ENCODE peak calls at places on chromosome 7, in eight cellular contexts. E is gastrocnemius medialis, Y is heart left ventricle, D is IMR-90, L is esophagus squamous epithelium, S is stomach, R is transverse colon, F is tibial nerve. G is an unnamed sample.

GRCh38 chr7:91169819-91170218 is 94.4 kb upstream of the FZD1 start:
- DNase-seq in E (no peak), R (no peak), L (no peak), S (no peak), F (no peak), D (no peak), Y (no peak), G (no peak)

GRCh38 chr7:79403451-79403850 is 50.0 kb downstream of the MAGI2 start:
- DNase-seq in L (no peak), S (no peak), D (peak), E (no peak), Y (no peak), F (no peak), R (no peak), G (no peak)

GRCh38 chr7:23654508-23654907 is 25.5 kb upstream of the FAM221A start:
- DNase-seq in R (peak), F (no peak), L (no peak), Y (no peak), S (peak), D (peak), E (no peak), G (no peak)

GRCh38 chr7:44114586-44115310 is 8.6 kb downstream of the POLD2 start:
- DNase-seq in D (no peak), S (no peak), F (no peak), E (peak), Y (peak), L (no peak), R (no peak), G (no peak)

GRCh38 chr7:37208528-37208927 is 240.1 kb downstream of the ELMO1 start:
- DNase-seq in E (peak), R (peak), F (peak), Y (peak), S (peak), D (peak), L (peak), G (peak)

GRCh38 chr7:92244803-92245486 is 769 bp downstream of the KRIT1 start:
- DNase-seq in E (no peak), Y (no peak), L (no peak), S (no peak), R (no peak), D (peak), F (no peak), G (no peak)

GRCh38 chr7:80218723-80219122 is 84.1 kb downstream of the GNAI1 start:
- DNase-seq in F (no peak), Y (no peak), R (no peak), E (no peak), L (no peak), S (no peak), D (peak), G (no peak)

GRCh38 chr7:64889686-64890162 is 13.3 kb upstream of the ZNF273 start:
- DNase-seq in L (no peak), F (no peak), Y (peak), R (no peak), S (no peak), E (no peak), D (no peak), G (no peak)

GRCh38 chr7:70574970-70575799 is 556.8 kb upstream of the GALNT17 start:
- DNase-seq in F (no peak), E (no peak), Y (no peak), S (no peak), D (no peak), R (no peak), L (no peak), G (no peak)

GRCh38 chr7:131556055-131556911 is at the start of gene PODXL:
- DNase-seq in R (peak), L (no peak), S (peak), D (peak), E (peak), Y (peak), F (no peak), G (peak)

GRCh38 chr7:48112431-48113165 is 23.5 kb downstream of the UPP1 start:
- DNase-seq in D (peak), Y (no peak), F (no peak), L (no peak), R (no peak), E (no peak), S (no peak), G (no peak)

DNA sequence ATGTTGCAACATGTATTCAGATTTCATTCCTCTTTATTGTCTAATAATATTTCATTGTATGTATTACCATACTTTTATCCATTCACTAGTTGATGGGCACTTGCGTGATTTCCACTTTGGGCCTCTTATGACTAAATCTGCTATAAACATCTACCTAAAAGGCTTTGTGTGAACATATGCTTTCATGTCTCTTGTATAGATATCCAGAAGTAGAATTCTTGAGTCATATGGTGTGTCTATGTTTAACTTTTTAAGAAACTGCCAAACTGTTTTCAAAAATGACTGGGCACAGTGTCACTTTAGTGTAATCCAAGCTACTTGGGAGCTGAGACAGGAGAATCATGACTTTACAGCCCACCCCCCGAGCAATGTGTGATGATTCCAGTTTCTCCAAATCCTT is 619.0 kb upstream of the C7orf33 start:
- DNase-seq in D (no peak), R (no peak), Y (no peak), L (no peak), E (no peak), S (no peak), F (no peak), G (no peak)
- TF ChIP-seq POLR2A in D (no peak), R (no peak), Y (no peak), L (no peak), E (no peak), S (no peak), F (no peak), G (no peak)

GRCh38 chr7:42068554-42069280 is 168.3 kb downstream of the GLI3 start:
- DNase-seq in F (no peak), Y (no peak), L (no peak), D (no peak), S (no peak), E (no peak), R (no peak), G (no peak)

GRCh38 chr7:42071372-42072261 is 165.4 kb downstream of the GLI3 start:
- DNase-seq in R (no peak), L (no peak), D (peak), Y (no peak), E (no peak), S (no peak), F (no peak), G (no peak)

GRCh38 chr7:42069625-42070024 is 167.4 kb downstream of the GLI3 start:
- DNase-seq in E (no peak), Y (no peak), L (no peak), R (no peak), D (no peak), F (no peak), S (no peak), G (no peak)

GRCh38 chr7:42074079-42074478 is 162.9 kb downstream of the GLI3 start:
- DNase-seq in E (no peak), F (no peak), S (no peak), L (no peak), D (no peak), Y (no peak), R (no peak), G (no peak)

DNA sequence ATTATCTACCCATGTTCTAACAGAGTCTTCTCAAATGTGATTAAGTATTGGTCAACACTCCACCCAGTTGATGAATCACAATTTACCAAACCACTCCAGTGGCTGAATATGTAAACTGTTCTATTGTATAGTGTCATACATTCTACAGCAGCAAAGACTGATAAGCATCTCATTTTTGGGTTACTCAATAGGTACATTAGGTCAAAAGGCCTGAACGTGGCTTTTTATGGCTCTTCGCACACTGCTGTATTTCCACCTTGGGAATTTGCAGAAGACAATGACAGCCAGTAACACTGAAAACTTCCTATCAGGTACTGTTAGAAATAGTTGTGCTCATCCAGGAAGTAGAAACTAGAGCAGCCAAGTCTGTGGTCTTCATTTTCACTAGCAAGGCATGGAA is 166.9 kb downstream of the GLI3 start:
- DNase-seq in E (no peak), D (peak), Y (no peak), L (no peak), F (no peak), S (no peak), R (no peak), G (no peak)
- H3K27ac ChIP-seq in E (no peak), D (no peak), Y (no peak), L (no peak), F (no peak), S (no peak), R (no peak), G (no peak)

DNA sequence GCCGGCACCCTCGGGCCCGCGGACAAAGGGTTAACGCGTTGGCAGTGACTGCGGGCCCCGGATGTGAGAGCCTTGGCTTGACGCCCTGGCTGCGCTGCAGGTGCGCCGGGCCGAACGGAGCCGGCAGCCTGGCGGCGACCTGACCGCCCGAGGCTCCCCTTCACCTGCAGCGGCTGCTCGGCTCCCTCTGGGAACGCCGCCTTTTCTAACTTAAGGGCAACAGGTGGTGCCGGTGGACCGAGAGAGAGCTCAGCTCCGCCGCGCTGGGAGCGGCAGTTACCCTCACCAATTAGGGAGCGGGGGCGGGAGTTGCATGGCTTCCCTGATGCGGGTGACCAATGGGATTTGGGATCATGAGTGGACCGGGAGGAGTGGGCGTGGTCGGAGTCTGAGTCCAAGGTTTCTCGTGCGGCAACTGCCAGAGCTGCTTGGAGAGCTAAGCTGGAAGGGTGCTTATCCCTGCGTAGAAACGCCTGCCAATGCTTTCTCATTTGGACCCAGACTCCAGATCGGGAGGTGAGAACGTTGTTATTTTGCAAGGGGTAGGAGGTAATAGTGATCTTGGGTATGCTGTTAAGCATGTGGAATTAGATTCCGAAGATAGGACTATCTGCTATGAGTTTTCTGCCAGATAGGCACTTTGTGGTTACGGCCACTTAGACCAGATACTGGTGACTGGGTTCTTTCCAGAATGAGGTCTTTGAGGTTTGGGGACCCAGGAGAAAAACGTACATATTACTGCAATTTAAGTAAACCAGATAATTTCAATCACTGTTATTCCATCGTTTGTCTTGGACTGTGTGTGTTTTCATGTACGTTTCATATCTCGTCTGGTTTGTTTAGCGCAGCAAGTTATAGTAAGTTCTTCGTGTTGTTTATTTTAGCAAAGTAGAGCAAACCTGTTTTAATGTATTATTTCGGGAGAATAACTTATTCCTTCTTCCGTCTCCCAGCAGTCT is at the start of gene ARL4A:
- DNase-seq in L (peak), Y (peak), S (peak), F (peak), R (peak), E (peak), D (peak), G (peak)
- TF ChIP-seq POLR2A in L (peak), Y (peak), S (peak), F (peak), R (peak), E (peak), D (peak), G (peak)

GRCh38 chr7:84183741-84184140 is 10.8 kb downstream of the SEMA3A start:
- DNase-seq in S (no peak), D (no peak), R (no peak), L (no peak), F (no peak), E (no peak), Y (no peak), G (no peak)

GRCh38 chr7:84188811-84189405 is 5.7 kb downstream of the SEMA3A start:
- DNase-seq in L (no peak), S (no peak), F (no peak), R (no peak), Y (no peak), E (no peak), D (peak), G (no peak)

GRCh38 chr7:84190016-84190705 is 4.4 kb downstream of the SEMA3A start:
- DNase-seq in F (no peak), R (no peak), L (no peak), D (peak), S (no peak), E (no peak), Y (no peak), G (no peak)

GRCh38 chr7:84187813-84188212 is 6.8 kb downstream of the SEMA3A start:
- DNase-seq in R (no peak), L (no peak), F (no peak), Y (no peak), S (no peak), E (no peak), D (peak), G (no peak)

DNA sequence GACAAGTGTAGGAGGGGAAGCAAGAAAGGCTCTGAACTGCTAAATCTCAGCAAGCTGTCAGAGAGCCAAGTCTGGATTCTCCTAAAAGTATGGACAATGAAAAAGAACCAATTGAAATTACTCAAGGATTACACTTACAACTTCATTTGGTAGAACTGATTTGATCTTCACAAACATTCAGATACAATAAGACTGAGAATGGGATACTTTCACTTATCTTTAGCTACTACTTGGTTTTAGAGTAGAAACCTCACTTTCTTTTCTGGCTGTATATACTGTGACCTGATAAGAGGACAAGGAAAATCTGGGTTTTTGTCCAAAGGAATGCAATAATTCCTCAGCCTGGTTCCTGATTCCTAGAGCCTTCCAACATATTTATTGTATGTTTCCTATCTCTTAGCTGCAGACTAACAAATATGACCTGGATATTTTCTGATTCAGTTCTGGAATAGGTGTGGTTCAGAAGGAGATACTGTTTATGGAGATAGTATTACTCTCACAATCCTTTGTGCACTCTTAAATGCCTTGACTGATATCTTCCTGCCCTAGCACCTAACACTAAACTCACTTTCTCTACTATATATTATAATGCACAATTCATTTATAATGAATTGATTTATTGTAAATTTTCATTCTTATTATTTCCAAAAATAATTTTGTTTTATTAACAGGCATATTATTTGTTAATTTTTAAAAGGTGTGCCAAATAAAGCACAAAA is 7.3 kb downstream of the SEMA3A start:
- DNase-seq in F (no peak), L (no peak), D (no peak), R (no peak), S (no peak), Y (no peak), E (no peak), G (no peak)
- H3K27ac ChIP-seq in F (no peak), L (no peak), D (peak), R (peak), S (no peak), Y (no peak), E (no peak), G (no peak)

DNA sequence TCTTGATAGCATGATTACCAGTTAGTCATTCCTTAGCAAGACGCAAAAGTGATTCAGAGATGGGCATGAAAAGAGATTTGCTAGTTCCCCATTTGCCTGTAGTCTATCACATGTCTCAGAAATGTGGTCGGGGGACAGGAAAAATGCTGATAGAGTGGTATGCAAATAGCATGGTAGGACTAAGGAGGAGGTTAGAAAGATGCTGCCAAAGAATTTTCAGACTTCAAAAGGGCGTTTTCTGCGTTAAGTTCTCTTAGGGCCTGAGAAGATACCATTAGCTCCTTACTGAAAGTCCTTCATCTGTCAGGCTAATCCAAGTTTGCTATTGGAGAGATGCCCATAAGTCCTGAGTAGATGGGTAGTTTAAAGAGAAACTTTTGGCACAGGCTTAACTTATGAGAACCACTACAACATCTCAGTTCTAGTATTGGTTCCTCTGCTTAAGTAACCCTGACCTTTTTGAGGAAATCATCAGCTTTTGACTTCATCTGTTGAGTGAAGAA is 2.7 kb downstream of the CALD1 start:
- DNase-seq in L (no peak), F (no peak), E (no peak), Y (no peak), D (peak), S (no peak), R (no peak), G (no peak)
- TF ChIP-seq POLR2A in L (no peak), F (no peak), E (no peak), Y (no peak), D (peak), S (no peak), R (no peak), G (no peak)

GRCh38 chr7:99324966-99325596 is 617 bp upstream of the ARPC1A start:
- DNase-seq in D (no peak), F (no peak), S (no peak), Y (no peak), E (no peak), R (no peak), L (no peak), G (no peak)

GRCh38 chr7:99331002-99331401 is 5.3 kb downstream of the ARPC1A start:
- DNase-seq in E (no peak), Y (no peak), R (no peak), D (no peak), L (no peak), S (no peak), F (no peak), G (no peak)

GRCh38 chr7:99326408-99326782 is 697 bp downstream of the ARPC1A start:
- DNase-seq in F (no peak), Y (no peak), L (no peak), R (no peak), E (no peak), D (no peak), S (no peak), G (no peak)

GRCh38 chr7:99324559-99324958 is 1.1 kb upstream of the ARPC1A start:
- DNase-seq in S (no peak), L (no peak), E (no peak), Y (no peak), R (no peak), D (no peak), F (no peak), G (peak)

DNA sequence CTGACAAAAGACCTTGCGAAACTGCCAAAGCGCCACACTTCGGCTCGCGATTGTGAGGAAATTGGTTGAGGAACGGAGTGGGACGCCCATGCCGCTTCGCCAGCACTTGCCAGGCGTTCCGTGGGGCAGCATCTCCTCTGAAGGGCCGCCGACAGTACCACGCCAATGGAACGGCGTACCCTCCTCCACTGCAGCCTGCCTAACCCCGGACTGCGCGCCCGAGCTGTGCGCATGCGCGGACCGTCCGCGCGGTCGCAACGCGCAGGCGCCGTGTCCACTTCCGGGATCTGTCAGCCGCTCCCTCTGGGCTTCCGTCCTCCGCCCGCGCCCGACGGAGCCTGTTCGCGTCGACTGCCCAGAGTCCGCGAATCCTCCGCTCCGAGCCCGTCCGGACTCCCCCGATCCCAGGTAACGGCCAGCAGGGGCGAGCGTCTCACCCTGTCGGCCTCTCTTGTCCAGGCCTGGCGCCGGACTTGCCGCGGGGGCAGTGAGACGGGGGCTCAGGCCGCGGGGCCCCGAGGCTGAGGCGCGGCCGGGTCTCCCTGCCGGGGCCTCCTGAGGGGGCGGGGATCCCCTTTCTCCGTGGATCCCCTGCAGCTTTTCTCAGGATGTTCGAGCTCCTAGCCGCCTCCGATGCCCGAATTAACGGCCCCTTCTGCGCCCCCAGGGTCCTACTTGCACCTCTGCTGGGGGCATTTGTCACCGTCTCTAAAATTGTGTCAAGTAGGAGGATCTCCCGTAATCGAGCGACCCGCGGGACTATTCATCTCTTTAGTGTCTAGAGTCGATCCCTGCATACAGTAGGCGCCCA is at the start of gene ARPC1A:
- DNase-seq in E (peak), D (peak), Y (peak), R (peak), S (peak), F (peak), L (peak), G (peak)
- H3K27ac ChIP-seq in E (peak), D (peak), Y (peak), R (peak), S (peak), F (peak), L (peak), G (peak)

G was measured in upper lobe of left lung.